ENCODE peak calls at places on chromosome 4, in seven cellular contexts. N is transverse colon; Q is mesendoderm; P is sigmoid colon; A is H9; B is CD8-positive, alpha-beta T cell; Z is DND-41. X is an unnamed sample.
A peak's percentile ranks its signal among the peaks of the same experiment; 100 is the strongest.

GRCh38 chr4:122928930-122929329 is 6.5 kb upstream of the NUDT6 start:
- DNase-seq in N (no peak), Q (no peak), P (no peak), A (no peak), B (no peak), Z (no peak), X (no peak)

GRCh38 chr4:8646296-8647093 is 53.9 kb downstream of the CPZ start:
- DNase-seq in N (no peak), Q (no peak), P (peak; percentile 46), A (no peak), B (peak; percentile 27), Z (no peak), X (no peak)

GRCh38 chr4:177403746-177404145 is 38.5 kb downstream of the AGA start:
- DNase-seq in N (no peak), Q (no peak), P (no peak), A (no peak), B (no peak), Z (no peak), X (no peak)

GRCh38 chr4:181350578-181351420 is 892.4 kb upstream of the TENM3 start:
- DNase-seq in N (no peak), Q (peak; percentile 69), P (no peak), A (no peak), B (no peak), Z (no peak), X (no peak)

GRCh38 chr4:177079327-177079726 is 230.3 kb upstream of the NEIL3 start:
- DNase-seq in N (no peak), Q (peak; percentile 3), P (no peak), A (no peak), B (no peak), Z (no peak), X (no peak)

GRCh38 chr4:151460434-151460833 is 51.5 kb downstream of the FHIP1A start:
- DNase-seq in N (no peak), Q (no peak), P (no peak), A (no peak), B (no peak), Z (no peak), X (no peak)

GRCh38 chr4:151653548-151653918 is 107.3 kb downstream of the GATB start:
- DNase-seq in N (no peak), Q (no peak), P (no peak), A (no peak), B (no peak), Z (no peak), X (no peak)

GRCh38 chr4:26731342-26731741 is 129.3 kb upstream of the STIM2 start:
- DNase-seq in N (no peak), Q (no peak), P (no peak), A (no peak), B (no peak), Z (no peak), X (no peak)

GRCh38 chr4:14925471-14925870 is 76.8 kb upstream of the CPEB2 start:
- DNase-seq in N (no peak), Q (no peak), P (no peak), A (no peak), B (no peak), Z (no peak), X (no peak)
- H3K27ac ChIP-seq in N (no peak overlapping the region), Q (no peak overlapping the region), P (no peak overlapping the region), A (no peak overlapping the region), B (no peak overlapping the region), Z (no peak overlapping the region), X (no peak overlapping the region)

DNA sequence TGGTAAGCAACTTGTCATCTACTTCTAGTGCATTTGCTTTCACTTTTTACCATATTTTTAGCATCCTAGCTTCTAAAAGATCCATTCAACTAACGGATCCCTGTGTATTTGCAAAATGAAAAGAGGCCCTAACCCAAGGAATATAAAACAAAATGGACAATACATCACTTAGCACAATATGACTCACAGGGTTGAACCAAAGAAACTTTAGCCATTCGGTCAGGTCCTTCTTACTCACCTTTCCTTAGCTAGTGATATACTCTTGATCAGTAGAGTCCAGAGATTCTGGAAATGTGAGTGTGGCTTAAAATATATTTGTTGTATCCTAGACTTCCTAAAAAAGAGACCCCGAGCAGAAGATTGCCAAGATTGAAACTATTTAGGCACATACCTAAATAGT is 19.5 kb downstream of the TMPRSS11E start:
- DNase-seq in N (no peak), Q (no peak), P (no peak), A (no peak), B (no peak), Z (no peak), X (no peak)
- H3K27ac ChIP-seq in N (no peak overlapping the region), Q (no peak overlapping the region), P (no peak overlapping the region), A (no peak overlapping the region), B (no peak overlapping the region), Z (no peak overlapping the region), X (no peak overlapping the region)

DNA sequence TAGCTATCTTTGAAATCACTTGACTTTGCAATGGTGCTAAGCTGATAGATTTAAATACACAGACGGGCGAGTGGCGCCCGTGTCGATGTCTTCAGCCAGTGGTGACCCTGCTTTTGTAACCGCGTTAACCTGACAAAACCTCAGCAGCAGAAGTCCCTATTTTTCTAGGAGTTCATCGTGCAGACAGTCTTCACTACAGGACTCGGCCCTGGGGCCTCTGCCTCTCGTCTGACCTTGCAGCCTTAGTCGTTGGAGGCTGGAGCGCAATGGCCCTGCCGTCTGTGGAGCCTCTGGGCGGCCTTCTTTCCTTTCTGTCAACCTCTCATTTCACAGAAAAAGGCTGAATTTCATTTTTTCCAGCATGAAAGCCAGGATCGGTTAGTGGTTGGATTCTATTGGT is 57.9 kb downstream of the CPLX1 start:
- DNase-seq in N (no peak), Q (no peak), P (no peak), A (no peak), B (no peak), Z (no peak), X (no peak)
- H3K27ac ChIP-seq in N (no peak overlapping the region), Q (no peak overlapping the region), P (no peak overlapping the region), A (no peak overlapping the region), B (no peak overlapping the region), Z (no peak overlapping the region), X (no peak overlapping the region)

GRCh38 chr4:170026253-170026991 is at the start of gene MFAP3L:
- DNase-seq in N (peak; percentile 91), Q (peak; percentile 94), P (peak; percentile 92), A (peak; percentile 90), B (peak; percentile 88), Z (no peak), X (peak; percentile 86)
- H3K27ac ChIP-seq in N (peak within 1 kb of the TSS; percentile 95), Q (peak within 1 kb of the TSS; percentile 96), P (peak within 1 kb of the TSS; percentile 93), A (no peak within 1 kb of the TSS), B (peak within 1 kb of the TSS; percentile 65), Z (no peak within 1 kb of the TSS), X (peak within 1 kb of the TSS; percentile 91)

DNA sequence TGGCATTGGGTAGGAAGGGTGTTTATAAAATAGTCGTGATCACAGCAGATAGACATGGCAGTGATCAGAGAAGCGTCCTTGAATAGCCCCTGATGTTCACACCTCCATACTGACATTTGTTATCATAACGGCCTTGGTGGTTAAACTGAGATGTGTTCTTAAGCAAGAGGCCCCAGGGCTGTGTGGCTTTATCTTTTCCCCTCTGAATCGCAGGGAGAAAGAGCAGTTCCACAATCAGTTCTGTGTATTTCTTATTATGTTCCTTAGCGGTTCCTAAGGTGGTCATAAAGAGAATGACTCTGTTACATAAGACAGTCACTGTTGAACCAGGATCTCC is 52.8 kb upstream of the CBR4 start:
- DNase-seq in N (no peak), Q (peak; percentile 29), P (no peak), A (no peak), B (no peak), Z (no peak), X (no peak)
- H3K27ac ChIP-seq in N (peak overlapping the region; percentile 80), Q (no peak overlapping the region), P (peak overlapping the region; percentile 37), A (no peak overlapping the region), B (no peak overlapping the region), Z (no peak overlapping the region), X (no peak overlapping the region)

GRCh38 chr4:128386761-128387599 is 99.4 kb upstream of the PGRMC2 start:
- DNase-seq in N (peak; percentile 79), Q (peak; percentile 47), P (peak; percentile 98), A (no peak), B (no peak), Z (no peak), X (peak; percentile 23)

GRCh38 chr4:128393111-128393704 is 105.6 kb upstream of the PGRMC2 start:
- DNase-seq in N (no peak), Q (no peak), P (no peak), A (no peak), B (no peak), Z (no peak), X (no peak)

GRCh38 chr4:128388352-128388630 is 100.7 kb upstream of the PGRMC2 start:
- DNase-seq in N (no peak), Q (peak; percentile 47), P (no peak), A (no peak), B (no peak), Z (no peak), X (no peak)

GRCh38 chr4:128387600-128388351 is 100.2 kb upstream of the PGRMC2 start:
- DNase-seq in N (no peak), Q (peak; percentile 52), P (no peak), A (no peak), B (no peak), Z (no peak), X (no peak)

DNA sequence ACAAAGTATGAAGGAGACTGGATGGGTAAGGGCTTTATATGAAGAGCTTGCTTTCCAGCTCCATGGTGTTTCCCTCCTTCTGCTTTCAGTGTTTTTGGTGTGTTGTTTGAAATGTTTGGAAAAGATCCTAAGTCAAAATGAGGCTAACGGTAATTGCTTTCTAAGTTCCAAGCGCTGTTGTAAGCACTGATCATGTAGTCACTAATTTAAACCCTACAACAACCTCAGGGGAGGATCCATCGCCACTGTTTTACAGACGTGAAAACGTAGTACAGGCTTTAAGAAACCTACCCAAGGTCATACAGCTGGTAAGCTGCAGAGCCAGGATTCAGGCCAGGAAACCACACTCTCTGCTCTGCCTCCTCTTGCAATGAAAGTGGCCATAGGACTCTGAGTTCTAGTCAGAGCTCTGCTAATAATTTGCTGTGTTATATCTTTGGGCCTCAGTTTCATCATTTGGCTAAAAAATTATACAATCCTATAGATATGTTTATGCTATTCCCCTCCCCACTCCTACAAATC is 102.9 kb upstream of the PGRMC2 start:
- DNase-seq in N (no peak), Q (no peak), P (no peak), A (no peak), B (no peak), Z (no peak), X (no peak)
- H3K27ac ChIP-seq in N (no peak overlapping the region), Q (no peak overlapping the region), P (peak overlapping the region; percentile 43), A (no peak overlapping the region), B (no peak overlapping the region), Z (no peak overlapping the region), X (no peak overlapping the region)

DNA sequence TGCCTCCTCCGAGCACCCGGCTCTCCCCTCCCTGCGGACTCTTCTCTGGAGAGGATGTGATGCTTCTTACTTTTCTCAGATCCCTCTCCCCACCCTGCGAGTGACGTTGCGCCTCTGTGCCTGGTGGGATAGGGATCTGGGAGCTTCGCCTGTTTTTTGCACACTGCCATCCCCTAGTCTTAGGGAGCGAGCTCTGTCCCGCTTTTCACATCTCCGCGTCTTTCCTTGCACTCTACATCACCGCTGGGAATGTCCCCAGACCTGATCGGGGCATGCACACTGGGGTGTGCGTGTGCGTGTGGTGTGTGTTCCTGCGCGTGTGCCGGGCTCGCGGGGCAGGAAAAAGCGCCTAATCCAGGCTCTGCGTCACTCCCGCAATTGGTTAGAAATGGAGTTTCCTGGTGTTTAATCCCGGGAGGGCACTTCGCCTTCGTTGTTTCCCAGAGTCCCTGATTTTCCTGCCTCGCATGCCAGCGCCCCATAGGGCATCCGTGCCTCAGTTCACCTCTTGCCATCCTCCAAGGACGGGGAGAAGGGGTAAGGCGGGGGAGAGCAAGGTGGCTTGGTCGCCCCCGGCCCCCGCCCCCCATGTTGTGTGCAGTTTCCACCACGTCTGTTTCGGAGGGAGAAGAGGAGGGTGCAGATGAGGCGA is 909 bp upstream of the TBC1D1 start:
- DNase-seq in N (peak; percentile 26), Q (peak; percentile 45), P (peak; percentile 89), A (peak; percentile 49), B (no peak), Z (no peak), X (peak; percentile 58)
- H3K27ac ChIP-seq in N (peak overlapping the region; percentile 92), Q (no peak overlapping the region), P (peak overlapping the region; percentile 88), A (no peak overlapping the region), B (no peak overlapping the region), Z (no peak overlapping the region), X (peak overlapping the region; percentile 79)